ENCODE peak calls at places on chromosomes 3 and 15, in nine cellular contexts. D, H, X, B, M, S, T, F and Z are unnamed samples.
A peak's percentile ranks its signal among the peaks of the same experiment; 100 is the strongest.

GRCh38 chr15:52163321-52164190 is 27.6 kb downstream of the GNB5 start:
- DNase-seq in D (no peak), H (no peak), X (no peak), B (peak; percentile 77), M (no peak), S (no peak), T (no peak), F (no peak), Z (no peak)

GRCh38 chr3:197520311-197521276 is 35.2 kb downstream of the BDH1 start:
- DNase-seq in D (no peak), H (no peak), X (no peak), B (peak; percentile 72), M (no peak), S (no peak), T (peak; percentile 67), F (no peak), Z (no peak)

GRCh38 chr3:126103121-126104027 is 19.4 kb upstream of the SLC41A3 start:
- DNase-seq in D (no peak), H (no peak), X (no peak), B (peak; percentile 33), M (no peak), S (no peak), T (no peak), F (peak; percentile 58), Z (no peak)

GRCh38 chr3:195039180-195039843 is 231.6 kb downstream of the XXYLT1 start:
- DNase-seq in D (no peak), H (no peak), X (no peak), B (no peak), M (no peak), S (no peak), T (no peak), F (no peak), Z (no peak)

GRCh38 chr3:20185364-20185732 is 658 bp downstream of the SGO1 start:
- DNase-seq in D (no peak), H (no peak), X (no peak), B (peak; percentile 41), M (no peak), S (no peak), T (no peak), F (no peak), Z (no peak)

GRCh38 chr15:60989696-60990095 is 239.4 kb downstream of the RORA start:
- DNase-seq in D (no peak), H (no peak), X (no peak), B (no peak), M (no peak), S (no peak), T (no peak), F (no peak), Z (no peak)

GRCh38 chr3:9110316-9110715 is 139.1 kb downstream of the SRGAP3 start:
- DNase-seq in D (no peak), H (no peak), X (no peak), B (no peak), M (no peak), S (no peak), T (no peak), F (no peak), Z (no peak)

GRCh38 chr15:66578286-66578875 is 12.6 kb upstream of the LCTL start:
- DNase-seq in D (no peak), H (no peak), X (no peak), B (no peak), M (no peak), S (peak; percentile 20), T (no peak), F (no peak), Z (no peak)

GRCh38 chr3:95508124-95508523 is 1306.3 kb upstream of the EPHA6 start:
- DNase-seq in D (no peak), H (no peak), X (no peak), B (no peak), M (no peak), S (no peak), T (no peak), F (no peak), Z (no peak)

GRCh38 chr3:133504736-133505135 is 68.8 kb upstream of the CDV3 start:
- DNase-seq in D (no peak), H (no peak), X (no peak), B (no peak), M (no peak), S (no peak), T (no peak), F (no peak), Z (no peak)

GRCh38 chr3:133503409-133503808 is 70.1 kb upstream of the CDV3 start:
- DNase-seq in D (no peak), H (no peak), X (no peak), B (no peak), M (no peak), S (no peak), T (no peak), F (no peak), Z (no peak)

GRCh38 chr3:133506215-133506901 is 67.1 kb upstream of the CDV3 start:
- DNase-seq in D (no peak), H (no peak), X (no peak), B (no peak), M (no peak), S (no peak), T (no peak), F (no peak), Z (no peak)

GRCh38 chr3:133509482-133509881 is 64.0 kb upstream of the CDV3 start:
- DNase-seq in D (no peak), H (no peak), X (no peak), B (no peak), M (no peak), S (no peak), T (no peak), F (no peak), Z (no peak)

GRCh38 chr3:133505813-133506212 is 67.7 kb upstream of the CDV3 start:
- DNase-seq in D (no peak), H (no peak), X (no peak), B (no peak), M (no peak), S (no peak), T (no peak), F (no peak), Z (no peak)
- H3K4me3 ChIP-seq in D (peak overlapping the region; percentile 30), H (no peak overlapping the region), X (peak overlapping the region; percentile 5), B (no peak overlapping the region), M (no peak overlapping the region), S (no peak overlapping the region), T (no peak overlapping the region), F (no peak overlapping the region), Z (no peak overlapping the region)

DNA sequence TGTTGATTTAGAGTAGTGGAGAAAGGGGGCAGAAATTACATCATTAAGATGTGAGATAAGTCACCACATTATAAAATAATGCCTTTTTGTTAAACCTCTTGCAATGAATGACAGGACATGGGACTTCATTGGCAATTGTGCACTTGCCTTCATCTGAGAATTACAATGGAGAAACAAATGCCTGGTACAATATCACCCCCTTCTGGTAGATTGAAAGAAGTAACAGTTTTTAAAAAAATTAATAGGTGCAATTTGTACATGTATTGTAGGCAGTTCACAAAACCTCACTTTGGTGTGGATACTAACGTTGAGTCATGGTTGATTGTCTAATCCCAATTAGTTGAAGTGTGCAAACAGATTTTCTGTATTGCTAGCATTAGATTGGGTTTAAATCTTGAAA is 4.6 kb upstream of the P2RY14 start:
- DNase-seq in D (no peak), H (no peak), X (no peak), B (peak; percentile 36), M (peak; percentile 24), S (no peak), T (no peak), F (no peak), Z (no peak)
- TF ChIP-seq CTCF in D (peak; percentile 90), H (peak; percentile 77), X (peak; percentile 74), B (peak; percentile 76), M (peak; percentile 71), S (peak; percentile 65), T (peak; percentile 57), F (peak; percentile 55), Z (no peak)

DNA sequence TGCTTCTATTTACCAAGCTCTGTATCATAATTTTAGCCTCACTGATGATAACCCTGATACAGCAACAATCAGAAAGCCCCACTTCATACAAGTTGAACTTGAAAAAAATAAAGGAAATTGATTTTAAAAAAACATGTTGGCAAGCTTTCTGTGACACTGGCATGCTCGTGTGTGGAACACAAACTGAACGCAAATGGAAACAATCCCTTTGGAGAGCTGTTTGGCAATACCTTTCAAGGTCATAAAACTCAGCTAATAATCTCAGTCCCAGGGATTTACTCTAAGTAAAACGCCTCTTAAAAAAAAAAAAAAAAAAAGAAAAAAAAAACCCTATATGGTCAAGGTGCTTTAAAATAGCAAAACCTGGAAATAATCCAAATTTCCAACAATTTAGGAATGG is 166.7 kb upstream of the BCL6 start:
- DNase-seq in D (no peak), H (no peak), X (no peak), B (no peak), M (no peak), S (no peak), T (no peak), F (no peak), Z (no peak)
- H3K27ac ChIP-seq in D (no peak overlapping the region), H (peak overlapping the region; percentile 83), X (no peak overlapping the region), B (no peak overlapping the region), M (peak overlapping the region; percentile 65), S (no peak overlapping the region), T (no peak overlapping the region), F (no peak overlapping the region), Z (no peak overlapping the region)

GRCh38 chr3:133895208-133896001 is at the start of gene RAB6B:
- DNase-seq in D (no peak), H (peak; percentile 44), X (peak; percentile 46), B (peak; percentile 89), M (no peak), S (no peak), T (peak; percentile 28), F (no peak), Z (peak; percentile 37)
- H3K4me3 ChIP-seq in D (no peak within 1 kb of the TSS), H (peak within 1 kb of the TSS; percentile 77), X (peak within 1 kb of the TSS; percentile 73), B (peak within 1 kb of the TSS; percentile 97), M (peak within 1 kb of the TSS; percentile 76), S (peak within 1 kb of the TSS; percentile 68), T (peak within 1 kb of the TSS; percentile 71), F (peak within 1 kb of the TSS; percentile 70), Z (peak within 1 kb of the TSS; percentile 57)

DNA sequence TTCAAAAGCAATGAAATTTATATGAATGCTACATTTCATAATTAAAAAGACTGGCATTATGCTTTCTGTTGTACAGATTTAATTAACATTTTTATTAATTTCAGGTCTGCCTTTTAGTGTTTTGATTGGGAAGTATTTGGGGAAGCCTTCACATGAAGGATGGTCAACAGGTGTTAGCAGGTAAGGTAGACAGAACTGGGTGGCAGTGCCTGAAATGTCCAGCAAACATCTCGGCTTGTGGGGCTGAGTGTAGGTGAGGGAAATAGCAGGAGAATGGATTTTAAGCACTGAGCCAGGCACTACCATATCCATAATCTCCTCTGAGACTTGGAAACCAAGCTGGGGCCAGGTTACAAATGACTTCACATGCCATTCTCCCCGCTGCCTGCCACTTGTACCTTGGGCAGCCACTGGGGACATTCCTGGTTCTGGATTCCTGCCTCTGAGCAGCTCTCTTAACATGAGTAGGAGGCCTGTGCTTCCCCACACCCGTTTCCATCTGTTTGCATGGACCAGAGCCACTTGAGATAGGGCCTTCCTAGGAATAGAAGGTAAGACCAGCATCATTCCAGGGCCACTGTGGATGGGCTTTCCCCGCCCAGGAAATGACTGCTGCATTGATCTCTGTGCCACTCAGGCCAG is 125.9 kb upstream of the HES1 start:
- DNase-seq in D (no peak), H (no peak), X (peak; percentile 12), B (peak; percentile 34), M (no peak), S (no peak), T (peak; percentile 52), F (no peak), Z (no peak)
- TF ChIP-seq CTCF in D (no peak), H (peak; percentile 24), X (no peak), B (no peak), M (no peak), S (no peak), T (no peak), F (no peak), Z (no peak)

GRCh38 chr15:80507638-80508316 is 103.6 kb downstream of the ARNT2 start:
- DNase-seq in D (no peak), H (no peak), X (no peak), B (no peak), M (no peak), S (peak; percentile 82), T (no peak), F (peak; percentile 77), Z (no peak)
- H3K27ac ChIP-seq in D (no peak overlapping the region), H (no peak overlapping the region), X (no peak overlapping the region), B (no peak overlapping the region), M (no peak overlapping the region), S (peak overlapping the region; percentile 97), T (peak overlapping the region; percentile 1), F (peak overlapping the region; percentile 13), Z (no peak overlapping the region)